ENCODE peak calls at places on chromosomes 7 and 10, in ten cellular contexts. H, V, B, L, J, F, U, R, G and T are unnamed samples.

GRCh38 chr7:82559203-82559805 is 115.7 kb upstream of the CACNA2D1 start:
- DNase-seq in R (no peak), B (no peak), V (no peak), J (no peak), L (peak; percentile 46), G (peak; percentile 89), U (peak; percentile 11), H (peak; percentile 15), F (no peak), T (peak; percentile 35)

GRCh38 chr7:85102813-85103350 is 84.0 kb downstream of the SEMA3D start:
- DNase-seq in R (no peak), L (no peak), B (no peak), J (no peak), H (no peak), V (peak; percentile 33), U (no peak), F (no peak), G (no peak), T (peak; percentile 13)

GRCh38 chr10:88110355-88110754 is 246.9 kb downstream of the PTEN start:
- DNase-seq in F (no peak), H (no peak), U (no peak), R (no peak), V (peak; percentile 31), L (no peak), J (no peak), B (peak; percentile 45), G (no peak), T (peak; percentile 35)

GRCh38 chr10:95600158-95600557 is 39.0 kb upstream of the SORBS1 start:
- DNase-seq in G (no peak), V (no peak), F (no peak), J (no peak), L (no peak), U (no peak), B (no peak), H (no peak), R (no peak), T (no peak)

GRCh38 chr7:23712368-23713284 is 2.6 kb downstream of the STK31 start:
- DNase-seq in U (no peak), L (no peak), G (peak; percentile 58), V (no peak), F (no peak), H (no peak), R (no peak), B (no peak), J (no peak), T (peak; percentile 82)

GRCh38 chr7:101172005-101172853 is 6.9 kb upstream of the VGF start:
- DNase-seq in H (no peak), L (peak; percentile 27), B (no peak), R (no peak), J (no peak), F (no peak), G (peak; percentile 41), V (no peak), U (peak; percentile 27), T (no peak)

GRCh38 chr7:1367501-1367900 is 91.8 kb downstream of the MICALL2 start:
- DNase-seq in U (no peak), G (no peak), H (no peak), F (no peak), J (no peak), V (no peak), R (no peak), B (no peak), L (no peak), T (no peak)

GRCh38 chr7:140060788-140061606 is 1.8 kb downstream of the PARP12 start:
- DNase-seq in V (no peak), F (peak; percentile 46), L (peak; percentile 72), U (no peak), H (no peak), G (no peak), R (no peak), J (no peak), B (no peak), T (peak; percentile 77)

GRCh38 chr7:47813614-47814260 is 134.5 kb downstream of the PKD1L1 start:
- DNase-seq in L (no peak), F (peak; percentile 16), R (no peak), J (no peak), U (no peak), G (no peak), H (no peak), V (no peak), B (no peak), T (no peak)

GRCh38 chr7:18363751-18364402 is 131.7 kb upstream of the HDAC9 start:
- DNase-seq in U (no peak), B (no peak), F (no peak), L (no peak), R (no peak), V (no peak), G (no peak), H (no peak), J (no peak), T (no peak)

GRCh38 chr7:7418997-7419396 is 116.7 kb downstream of the COL28A1 start:
- DNase-seq in F (no peak), V (no peak), U (no peak), B (no peak), R (no peak), H (no peak), J (no peak), G (no peak), L (no peak), T (no peak)

GRCh38 chr10:105837951-105838350 is 1196.9 kb downstream of the SORCS3 start:
- DNase-seq in V (no peak), G (peak; percentile 48), B (no peak), J (no peak), U (peak; percentile 4), R (no peak), L (no peak), H (no peak), F (no peak), T (peak; percentile 2)

GRCh38 chr7:6012355-6013104 is 3.5 kb downstream of the AIMP2 start:
- DNase-seq in V (no peak), H (no peak), U (no peak), R (no peak), L (peak; percentile 32), F (peak; percentile 13), B (no peak), G (no peak), J (no peak), T (peak; percentile 37)

GRCh38 chr7:6011541-6011940 is 2.5 kb downstream of the AIMP2 start:
- DNase-seq in V (no peak), R (no peak), F (no peak), B (no peak), J (no peak), L (no peak), H (no peak), U (no peak), G (no peak), T (no peak)

GRCh38 chr7:6008668-6009611 is at the start of the genes AIMP2 and PMS2:
- DNase-seq in H (peak; percentile 95), V (peak; percentile 92), B (peak; percentile 100), F (peak; percentile 99), U (peak; percentile 93), G (peak; percentile 99), J (peak; percentile 94), L (peak; percentile 99), R (peak; percentile 97), T (peak; percentile 99)
- TF ChIP-seq CTCF in H (peak; percentile 16), V (peak; percentile 26), B (no peak), F (no peak), U (peak; percentile 45), G (peak; percentile 14), J (peak; percentile 19), L (no peak), R (peak; percentile 20), T (peak; percentile 20)

GRCh38 chr10:94439275-94439861 is 37.0 kb downstream of the TBC1D12 start:
- DNase-seq in U (no peak), J (no peak), H (no peak), F (no peak), L (peak; percentile 25), G (no peak), R (no peak), V (no peak), B (no peak), T (peak; percentile 47)
- TF ChIP-seq CTCF in U (no peak), J (no peak), H (no peak), F (no peak), L (no peak), G (no peak), R (no peak), V (peak; percentile 11), B (peak; percentile 6), T (peak; percentile 44)

GRCh38 chr10:31927597-31928530 is 767 bp downstream of the ARHGAP12 start:
- DNase-seq in G (peak; percentile 48), F (peak; percentile 64), R (peak; percentile 33), U (peak; percentile 70), V (no peak), B (no peak), H (peak; percentile 49), J (peak; percentile 70), L (peak; percentile 51), T (peak; percentile 58)
- TF ChIP-seq CTCF in G (peak; percentile 35), F (no peak), R (peak; percentile 47), U (peak; percentile 17), V (peak; percentile 57), B (peak; percentile 49), H (peak; percentile 52), J (no peak), L (no peak), T (peak; percentile 55)

GRCh38 chr7:134845461-134845860 is 66.0 kb downstream of the CALD1 start:
- DNase-seq in F (no peak), J (no peak), L (peak; percentile 24), U (no peak), G (peak; percentile 61), V (no peak), B (no peak), H (no peak), R (no peak), T (no peak)
- TF ChIP-seq CTCF in F (no peak), J (no peak), L (no peak), U (peak; percentile 54), G (peak; percentile 70), V (peak; percentile 31), B (peak; percentile 16), H (peak; percentile 33), R (peak; percentile 46), T (peak; percentile 52)